ENCODE peak calls at places on chromosomes 4 and X, in ten cellular contexts. One of them, this sample, is unnamed.

GRCh38 chrX:10882484-10882883 is 228.6 kb upstream of the HCCS start:
- DNase-seq in dorsolateral prefrontal cortex: no peak
- DNase-seq in colonic mucosa: no peak
- DNase-seq in right lobe of liver: no peak
- DNase-seq in stomach: no peak
- DNase-seq in heart right ventricle: no peak
- DNase-seq in suprapubic skin: no peak
- DNase-seq in aorta: no peak
- DNase-seq in left ventricle myocardium inferior: no peak
- DNase-seq in CD4-positive, CD25-positive, alpha-beta regulatory T cell: no peak
- DNase-seq in this sample: no peak

GRCh38 chr4:20333141-20333690 is 81.5 kb downstream of the SLIT2 start:
- DNase-seq in colonic mucosa: no peak
- DNase-seq in stomach: no peak
- DNase-seq in aorta: no peak
- DNase-seq in suprapubic skin: no peak
- DNase-seq in right lobe of liver: no peak
- DNase-seq in left ventricle myocardium inferior: no peak
- DNase-seq in dorsolateral prefrontal cortex: no peak
- DNase-seq in CD4-positive, CD25-positive, alpha-beta regulatory T cell: no peak
- DNase-seq in heart right ventricle: no peak
- DNase-seq in this sample: no peak

GRCh38 chrX:64192673-64193072 is 12.8 kb downstream of the AMER1 start:
- DNase-seq in aorta: no peak
- DNase-seq in CD4-positive, CD25-positive, alpha-beta regulatory T cell: no peak
- DNase-seq in left ventricle myocardium inferior: peak
- DNase-seq in heart right ventricle: no peak
- DNase-seq in stomach: no peak
- DNase-seq in colonic mucosa: no peak
- DNase-seq in dorsolateral prefrontal cortex: no peak
- DNase-seq in right lobe of liver: no peak
- DNase-seq in suprapubic skin: no peak
- DNase-seq in this sample: no peak

GRCh38 chrX:39895228-39896110 is 202.3 kb downstream of the BCOR start:
- DNase-seq in heart right ventricle: no peak
- DNase-seq in suprapubic skin: no peak
- DNase-seq in left ventricle myocardium inferior: no peak
- DNase-seq in CD4-positive, CD25-positive, alpha-beta regulatory T cell: no peak
- DNase-seq in aorta: peak
- DNase-seq in dorsolateral prefrontal cortex: no peak
- DNase-seq in right lobe of liver: peak
- DNase-seq in colonic mucosa: peak
- DNase-seq in stomach: peak
- DNase-seq in this sample: no peak

GRCh38 chr4:165700855-165701254 is 172.2 kb upstream of the TLL1 start:
- DNase-seq in CD4-positive, CD25-positive, alpha-beta regulatory T cell: peak
- DNase-seq in aorta: no peak
- DNase-seq in right lobe of liver: peak
- DNase-seq in heart right ventricle: no peak
- DNase-seq in dorsolateral prefrontal cortex: no peak
- DNase-seq in left ventricle myocardium inferior: no peak
- DNase-seq in colonic mucosa: no peak
- DNase-seq in suprapubic skin: no peak
- DNase-seq in stomach: no peak
- DNase-seq in this sample: no peak

GRCh38 chr4:7103599-7104365 is 35.9 kb upstream of the GRPEL1 start:
- DNase-seq in suprapubic skin: no peak
- DNase-seq in colonic mucosa: peak
- DNase-seq in stomach: peak
- DNase-seq in CD4-positive, CD25-positive, alpha-beta regulatory T cell: no peak
- DNase-seq in left ventricle myocardium inferior: peak
- DNase-seq in dorsolateral prefrontal cortex: peak
- DNase-seq in aorta: peak
- DNase-seq in heart right ventricle: peak
- DNase-seq in right lobe of liver: peak
- DNase-seq in this sample: no peak

GRCh38 chrX:104136241-104137019 is 20.4 kb downstream of the SLC25A53 start:
- DNase-seq in aorta: peak
- DNase-seq in stomach: peak
- DNase-seq in dorsolateral prefrontal cortex: peak
- DNase-seq in colonic mucosa: peak
- DNase-seq in heart right ventricle: peak
- DNase-seq in suprapubic skin: no peak
- DNase-seq in CD4-positive, CD25-positive, alpha-beta regulatory T cell: peak
- DNase-seq in left ventricle myocardium inferior: peak
- DNase-seq in right lobe of liver: peak
- DNase-seq in this sample: peak

GRCh38 chrX:130563476-130563875 is 161.7 kb downstream of the RBMX2 start:
- DNase-seq in CD4-positive, CD25-positive, alpha-beta regulatory T cell: no peak
- DNase-seq in suprapubic skin: no peak
- DNase-seq in stomach: no peak
- DNase-seq in dorsolateral prefrontal cortex: no peak
- DNase-seq in aorta: no peak
- DNase-seq in right lobe of liver: no peak
- DNase-seq in colonic mucosa: no peak
- DNase-seq in heart right ventricle: no peak
- DNase-seq in left ventricle myocardium inferior: no peak
- DNase-seq in this sample: no peak

GRCh38 chrX:155056877-155057792 is 13.8 kb downstream of the CMC4 start:
- DNase-seq in stomach: peak
- DNase-seq in aorta: peak
- DNase-seq in right lobe of liver: peak
- DNase-seq in colonic mucosa: peak
- DNase-seq in left ventricle myocardium inferior: peak
- DNase-seq in dorsolateral prefrontal cortex: peak
- DNase-seq in heart right ventricle: peak
- DNase-seq in CD4-positive, CD25-positive, alpha-beta regulatory T cell: peak
- DNase-seq in suprapubic skin: no peak
- DNase-seq in this sample: peak

GRCh38 chr4:151331276-151332042 is 6.1 kb upstream of the SH3D19 start:
- DNase-seq in aorta: no peak
- DNase-seq in suprapubic skin: no peak
- DNase-seq in dorsolateral prefrontal cortex: no peak
- DNase-seq in left ventricle myocardium inferior: no peak
- DNase-seq in stomach: no peak
- DNase-seq in heart right ventricle: no peak
- DNase-seq in right lobe of liver: no peak
- DNase-seq in CD4-positive, CD25-positive, alpha-beta regulatory T cell: no peak
- DNase-seq in colonic mucosa: no peak
- DNase-seq in this sample: no peak

GRCh38 chr4:119211856-119212250 is 660 bp upstream of the USP53 start:
- DNase-seq in right lobe of liver: no peak
- DNase-seq in heart right ventricle: no peak
- DNase-seq in stomach: no peak
- DNase-seq in dorsolateral prefrontal cortex: no peak
- DNase-seq in aorta: no peak
- DNase-seq in CD4-positive, CD25-positive, alpha-beta regulatory T cell: peak
- DNase-seq in colonic mucosa: no peak
- DNase-seq in left ventricle myocardium inferior: no peak
- DNase-seq in suprapubic skin: no peak
- DNase-seq in this sample: no peak

GRCh38 chr4:81085291-81085690 is 54.8 kb downstream of the BMP3 start:
- DNase-seq in heart right ventricle: no peak
- DNase-seq in suprapubic skin: no peak
- DNase-seq in CD4-positive, CD25-positive, alpha-beta regulatory T cell: no peak
- DNase-seq in left ventricle myocardium inferior: no peak
- DNase-seq in colonic mucosa: no peak
- DNase-seq in dorsolateral prefrontal cortex: no peak
- DNase-seq in aorta: no peak
- DNase-seq in stomach: no peak
- DNase-seq in right lobe of liver: no peak
- DNase-seq in this sample: no peak

GRCh38 chr4:143728171-143728570 is 27.7 kb upstream of the FREM3 start:
- DNase-seq in heart right ventricle: no peak
- DNase-seq in left ventricle myocardium inferior: no peak
- DNase-seq in stomach: no peak
- DNase-seq in right lobe of liver: no peak
- DNase-seq in dorsolateral prefrontal cortex: no peak
- DNase-seq in suprapubic skin: no peak
- DNase-seq in colonic mucosa: no peak
- DNase-seq in aorta: no peak
- DNase-seq in CD4-positive, CD25-positive, alpha-beta regulatory T cell: no peak
- DNase-seq in this sample: no peak

GRCh38 chrX:97230948-97231347 is 347.2 kb downstream of the RPA4 start:
- DNase-seq in dorsolateral prefrontal cortex: no peak
- DNase-seq in CD4-positive, CD25-positive, alpha-beta regulatory T cell: no peak
- DNase-seq in aorta: no peak
- DNase-seq in colonic mucosa: no peak
- DNase-seq in heart right ventricle: no peak
- DNase-seq in stomach: no peak
- DNase-seq in right lobe of liver: no peak
- DNase-seq in left ventricle myocardium inferior: no peak
- DNase-seq in suprapubic skin: no peak
- DNase-seq in this sample: no peak

GRCh38 chrX:140507982-140508305 is 3.1 kb upstream of the SOX3 start:
- DNase-seq in stomach: no peak
- DNase-seq in aorta: no peak
- DNase-seq in heart right ventricle: no peak
- DNase-seq in suprapubic skin: no peak
- DNase-seq in dorsolateral prefrontal cortex: no peak
- DNase-seq in CD4-positive, CD25-positive, alpha-beta regulatory T cell: no peak
- DNase-seq in right lobe of liver: no peak
- DNase-seq in left ventricle myocardium inferior: no peak
- DNase-seq in colonic mucosa: no peak
- DNase-seq in this sample: no peak

GRCh38 chrX:88988796-88989195 is 241.8 kb downstream of the CPXCR1 start:
- DNase-seq in suprapubic skin: no peak
- DNase-seq in colonic mucosa: no peak
- DNase-seq in heart right ventricle: no peak
- DNase-seq in left ventricle myocardium inferior: no peak
- DNase-seq in CD4-positive, CD25-positive, alpha-beta regulatory T cell: no peak
- DNase-seq in right lobe of liver: no peak
- DNase-seq in aorta: no peak
- DNase-seq in dorsolateral prefrontal cortex: no peak
- DNase-seq in stomach: no peak
- DNase-seq in this sample: no peak

GRCh38 chrX:88991583-88992132 is 244.6 kb downstream of the CPXCR1 start:
- DNase-seq in suprapubic skin: no peak
- DNase-seq in left ventricle myocardium inferior: no peak
- DNase-seq in colonic mucosa: no peak
- DNase-seq in heart right ventricle: no peak
- DNase-seq in right lobe of liver: no peak
- DNase-seq in CD4-positive, CD25-positive, alpha-beta regulatory T cell: no peak
- DNase-seq in dorsolateral prefrontal cortex: no peak
- DNase-seq in stomach: no peak
- DNase-seq in aorta: no peak
- DNase-seq in this sample: no peak

DNA sequence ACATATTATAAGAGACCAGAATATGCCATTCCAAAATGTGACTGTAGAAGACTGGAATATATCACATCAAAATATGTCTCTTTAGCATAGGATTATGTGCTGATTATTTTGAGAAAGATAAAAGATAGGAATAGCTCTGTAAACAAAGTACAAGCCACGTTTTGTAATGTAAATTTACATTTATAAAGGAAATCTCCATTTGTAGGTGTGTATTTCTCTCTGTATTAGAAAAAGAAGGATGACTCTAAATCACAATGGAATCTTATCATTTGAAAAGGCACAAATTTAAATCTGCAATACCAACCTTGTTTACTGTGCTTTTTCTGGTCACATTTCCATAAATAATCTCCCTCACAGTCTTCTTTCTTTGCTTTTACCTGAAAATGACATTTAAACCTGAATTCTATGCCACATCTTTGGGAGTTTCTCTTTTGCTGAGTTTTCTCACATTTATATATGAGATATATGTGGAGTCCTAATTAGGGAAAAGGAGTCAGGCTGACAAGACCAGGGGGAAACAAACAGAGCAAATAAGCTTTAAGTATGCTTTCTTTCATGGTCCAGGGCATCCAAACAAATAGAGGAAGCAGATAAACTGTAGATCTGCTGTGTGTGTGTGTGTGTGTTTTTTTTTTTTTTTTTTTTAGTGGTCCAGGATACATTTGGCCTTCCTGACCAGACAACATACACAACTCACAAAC is 244.0 kb downstream of the CPXCR1 start:
- DNase-seq in colonic mucosa: no peak
- DNase-seq in aorta: no peak
- DNase-seq in right lobe of liver: no peak
- DNase-seq in dorsolateral prefrontal cortex: no peak
- DNase-seq in suprapubic skin: no peak
- DNase-seq in left ventricle myocardium inferior: no peak
- DNase-seq in stomach: no peak
- DNase-seq in heart right ventricle: no peak
- DNase-seq in CD4-positive, CD25-positive, alpha-beta regulatory T cell: no peak
- DNase-seq in this sample: no peak
- H3K27ac ChIP-seq in colonic mucosa: no peak
- H3K27ac ChIP-seq in aorta: no peak
- H3K27ac ChIP-seq in right lobe of liver: no peak
- H3K27ac ChIP-seq in dorsolateral prefrontal cortex: no peak
- H3K27ac ChIP-seq in suprapubic skin: no peak
- H3K27ac ChIP-seq in left ventricle myocardium inferior: no peak
- H3K27ac ChIP-seq in stomach: no peak
- H3K27ac ChIP-seq in heart right ventricle: no peak
- H3K27ac ChIP-seq in CD4-positive, CD25-positive, alpha-beta regulatory T cell: no peak
- H3K27ac ChIP-seq in this sample: no peak

DNA sequence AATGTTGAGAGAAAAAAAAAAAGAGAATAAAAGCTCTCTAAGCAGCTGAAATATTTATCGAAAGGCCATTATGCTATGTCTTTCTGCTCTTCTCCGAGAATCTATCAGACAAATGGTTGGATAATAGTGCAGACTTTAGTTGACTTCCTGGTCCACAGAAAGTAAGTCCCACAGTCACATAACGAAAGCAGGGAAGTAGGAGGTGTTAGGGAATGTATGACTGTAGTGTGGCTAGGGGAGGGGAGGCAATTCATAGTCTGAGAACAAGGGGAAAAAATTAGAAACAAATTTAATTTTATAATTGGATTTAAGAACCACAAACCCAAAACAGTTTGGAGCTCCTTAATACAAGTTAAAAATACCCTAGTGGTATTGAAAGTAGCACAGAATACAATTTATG is 79.7 kb upstream of the VEGFC start:
- DNase-seq in heart right ventricle: no peak
- DNase-seq in suprapubic skin: no peak
- DNase-seq in stomach: no peak
- DNase-seq in aorta: no peak
- DNase-seq in left ventricle myocardium inferior: no peak
- DNase-seq in colonic mucosa: no peak
- DNase-seq in CD4-positive, CD25-positive, alpha-beta regulatory T cell: no peak
- DNase-seq in right lobe of liver: no peak
- DNase-seq in dorsolateral prefrontal cortex: no peak
- DNase-seq in this sample: no peak
- H3K27ac ChIP-seq in heart right ventricle: no peak
- H3K27ac ChIP-seq in suprapubic skin: no peak
- H3K27ac ChIP-seq in stomach: no peak
- H3K27ac ChIP-seq in aorta: no peak
- H3K27ac ChIP-seq in left ventricle myocardium inferior: no peak
- H3K27ac ChIP-seq in colonic mucosa: no peak
- H3K27ac ChIP-seq in CD4-positive, CD25-positive, alpha-beta regulatory T cell: no peak
- H3K27ac ChIP-seq in right lobe of liver: no peak
- H3K27ac ChIP-seq in dorsolateral prefrontal cortex: no peak
- H3K27ac ChIP-seq in this sample: no peak

GRCh38 chrX:68829594-68830485 is 1.0 kb downstream of the EFNB1 start:
- DNase-seq in stomach: no peak
- DNase-seq in colonic mucosa: peak
- DNase-seq in suprapubic skin: peak
- DNase-seq in CD4-positive, CD25-positive, alpha-beta regulatory T cell: peak
- DNase-seq in dorsolateral prefrontal cortex: peak
- DNase-seq in aorta: no peak
- DNase-seq in heart right ventricle: no peak
- DNase-seq in right lobe of liver: no peak
- DNase-seq in left ventricle myocardium inferior: peak
- DNase-seq in this sample: no peak
- H3K27ac ChIP-seq in stomach: peak
- H3K27ac ChIP-seq in colonic mucosa: peak
- H3K27ac ChIP-seq in suprapubic skin: peak
- H3K27ac ChIP-seq in CD4-positive, CD25-positive, alpha-beta regulatory T cell: no peak
- H3K27ac ChIP-seq in dorsolateral prefrontal cortex: no peak
- H3K27ac ChIP-seq in aorta: no peak
- H3K27ac ChIP-seq in heart right ventricle: peak
- H3K27ac ChIP-seq in right lobe of liver: peak
- H3K27ac ChIP-seq in left ventricle myocardium inferior: peak
- H3K27ac ChIP-seq in this sample: no peak

GRCh38 chr4:148054275-148054674 is 322.4 kb downstream of the ARHGAP10 start:
- DNase-seq in dorsolateral prefrontal cortex: no peak
- DNase-seq in left ventricle myocardium inferior: no peak
- DNase-seq in CD4-positive, CD25-positive, alpha-beta regulatory T cell: peak
- DNase-seq in stomach: no peak
- DNase-seq in aorta: no peak
- DNase-seq in colonic mucosa: peak
- DNase-seq in suprapubic skin: no peak
- DNase-seq in right lobe of liver: no peak
- DNase-seq in heart right ventricle: no peak
- DNase-seq in this sample: peak
- H3K27ac ChIP-seq in dorsolateral prefrontal cortex: no peak
- H3K27ac ChIP-seq in left ventricle myocardium inferior: peak
- H3K27ac ChIP-seq in CD4-positive, CD25-positive, alpha-beta regulatory T cell: peak
- H3K27ac ChIP-seq in stomach: no peak
- H3K27ac ChIP-seq in aorta: no peak
- H3K27ac ChIP-seq in colonic mucosa: no peak
- H3K27ac ChIP-seq in suprapubic skin: no peak
- H3K27ac ChIP-seq in right lobe of liver: no peak
- H3K27ac ChIP-seq in heart right ventricle: peak
- H3K27ac ChIP-seq in this sample: no peak

This sample was measured in DND-41.